ENCODE peak calls at places on chromosome 21, in six cellular contexts. S is brain microvascular endothelial cell, B is Karpas-422, A is left ventricle myocardium inferior, W is H7, D is fibroblast of lung. P is an unnamed sample.
A peak's percentile ranks its signal among the peaks of the same experiment; 100 is the strongest.

GRCh38 chr21:45326834-45327457 is 39.3 kb upstream of the POFUT2 start:
- DNase-seq in S (no peak), B (no peak), A (peak; percentile 3), W (peak; percentile 52), D (no peak), P (no peak)

GRCh38 chr21:27519357-27519756 is 552.5 kb upstream of the ADAMTS5 start:
- DNase-seq in S (peak; percentile 80), B (no peak), A (no peak), W (no peak), D (peak; percentile 91), P (no peak)

GRCh38 chr21:35377505-35378090 is 328.5 kb upstream of the RUNX1 start:
- DNase-seq in S (peak; percentile 35), B (no peak), A (no peak), W (no peak), D (no peak), P (no peak)

GRCh38 chr21:29237110-29238051 is 61.3 kb upstream of the BACH1 start:
- DNase-seq in S (no peak), B (peak; percentile 50), A (peak; percentile 18), W (no peak), D (no peak), P (no peak)

GRCh38 chr21:35256468-35256988 is 207.4 kb upstream of the RUNX1 start:
- DNase-seq in S (peak; percentile 100), B (no peak), A (peak; percentile 81), W (peak; percentile 6), D (peak; percentile 99), P (no peak)

GRCh38 chr21:44506279-44507255 is 33.4 kb downstream of the KRTAP10-1 start:
- DNase-seq in S (no peak), B (no peak), A (no peak), W (peak; percentile 70), D (no peak), P (no peak)

GRCh38 chr21:43262427-43262826 is 93.6 kb downstream of the CRYAA start:
- DNase-seq in S (no peak), B (no peak), A (peak; percentile 4), W (no peak), D (peak; percentile 15), P (no peak)

GRCh38 chr21:45363921-45364463 is 41.0 kb upstream of the COL18A1 start:
- DNase-seq in S (peak; percentile 98), B (no peak), A (peak; percentile 85), W (no peak), D (peak; percentile 100), P (no peak)

GRCh38 chr21:29196021-29196663 is 65.7 kb downstream of the MAP3K7CL start:
- DNase-seq in S (peak; percentile 95), B (peak; percentile 80), A (no peak), W (peak; percentile 40), D (peak; percentile 95), P (peak; percentile 62)

GRCh38 chr21:44724166-44724565 is 12.8 kb upstream of the TSPEAR start:
- DNase-seq in S (no peak), B (no peak), A (no peak), W (no peak), D (no peak), P (no peak)

GRCh38 chr21:43815107-43815742 is 25.8 kb downstream of the RRP1 start:
- DNase-seq in S (no peak), B (peak; percentile 45), A (no peak), W (peak; percentile 99), D (no peak), P (no peak)

GRCh38 chr21:44579833-44580144 is 615 bp downstream of the KRTAP10-5 start:
- DNase-seq in S (no peak), B (no peak), A (no peak), W (no peak), D (no peak), P (no peak)

GRCh38 chr21:44920694-44921604 is at the start of gene ITGB2:
- DNase-seq in S (no peak), B (peak; percentile 97), A (peak; percentile 56), W (no peak), D (no peak), P (peak; percentile 55)

GRCh38 chr21:40683349-40683748 is 163.6 kb downstream of the DSCAM start:
- DNase-seq in S (no peak), B (no peak), A (no peak), W (no peak), D (no peak), P (no peak)

GRCh38 chr21:40841524-40842196 is 5.3 kb downstream of the DSCAM start:
- DNase-seq in S (no peak), B (no peak), A (peak; percentile 33), W (peak; percentile 77), D (no peak), P (no peak)

GRCh38 chr21:31870472-31870871 is 2.3 kb upstream of the HUNK start:
- DNase-seq in S (no peak), B (no peak), A (no peak), W (peak; percentile 48), D (no peak), P (no peak)
- H3K4me3 ChIP-seq in S (no peak overlapping the region), B (no peak overlapping the region), A (no peak overlapping the region), W (no peak overlapping the region), D (no peak overlapping the region), P (no peak overlapping the region)

DNA sequence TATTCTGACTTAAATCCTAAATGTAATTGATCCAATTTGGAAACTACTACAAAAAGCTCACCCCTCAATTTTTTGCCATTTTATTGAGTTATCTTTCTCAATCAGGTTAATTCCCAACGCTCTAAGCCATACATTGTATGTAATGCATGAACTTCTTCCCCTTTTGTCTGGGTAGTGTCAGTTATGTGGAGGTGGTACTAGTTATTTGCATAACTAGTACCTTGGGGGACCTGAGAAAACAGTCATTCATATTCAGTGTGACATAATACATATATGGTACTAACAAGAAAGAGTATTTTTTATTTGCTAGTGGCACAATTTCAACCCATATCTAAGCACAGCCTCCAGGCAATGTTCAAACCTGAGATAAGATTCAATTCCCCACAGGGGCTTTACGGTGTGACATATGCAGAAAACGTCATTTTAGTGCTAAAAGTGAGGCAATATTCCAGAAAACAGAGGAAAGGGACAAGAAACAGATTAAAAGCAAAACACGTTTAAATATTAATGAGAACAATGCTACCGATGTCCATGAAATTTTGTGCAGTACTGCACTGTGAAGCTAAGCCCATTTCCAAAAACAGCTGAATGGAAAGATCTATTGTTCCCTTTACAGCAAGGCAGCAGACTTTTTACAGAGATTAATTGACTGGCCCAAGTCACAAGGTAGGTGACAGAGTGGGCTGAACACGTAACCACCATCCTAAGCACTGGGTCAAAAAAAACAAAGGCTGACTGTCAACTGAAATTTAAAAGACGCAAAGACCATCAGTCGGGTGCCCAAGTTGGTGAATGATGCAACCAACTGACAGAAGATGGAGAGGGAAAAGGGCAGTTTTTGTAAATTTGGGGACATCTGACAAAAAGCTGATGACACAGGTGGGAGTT is 1.4 kb downstream of the HLCS start:
- DNase-seq in S (no peak), B (peak; percentile 72), A (no peak), W (no peak), D (peak; percentile 20), P (no peak)
- H3K4me3 ChIP-seq in S (peak overlapping the region; percentile 67), B (peak overlapping the region; percentile 94), A (peak overlapping the region; percentile 83), W (no peak overlapping the region), D (peak overlapping the region; percentile 65), P (no peak overlapping the region)

GRCh38 chr21:41932576-41933258 is 21.1 kb downstream of the C2CD2 start:
- DNase-seq in S (peak; percentile 65), B (no peak), A (peak; percentile 51), W (no peak), D (peak; percentile 49), P (no peak)
- H3K4me3 ChIP-seq in S (no peak overlapping the region), B (no peak overlapping the region), A (peak overlapping the region; percentile 55), W (no peak overlapping the region), D (no peak overlapping the region), P (no peak overlapping the region)

DNA sequence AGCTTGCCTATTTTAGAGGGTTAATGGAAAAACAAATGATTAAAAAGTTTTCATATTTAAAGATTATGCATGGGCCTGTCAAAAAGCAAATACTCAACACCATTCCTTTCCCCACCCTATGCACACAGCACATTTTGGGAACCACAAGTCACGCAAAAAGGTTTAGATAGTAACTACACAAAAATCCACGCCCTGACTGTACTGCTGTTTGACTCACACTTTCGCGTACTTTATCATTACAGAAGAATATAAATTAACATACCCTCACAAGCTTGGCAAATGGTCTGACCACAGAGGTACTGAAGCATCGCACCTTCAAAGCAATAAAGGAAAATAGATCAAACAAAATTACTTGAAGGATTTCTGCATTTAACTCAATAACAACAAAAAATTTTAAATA is 1.4 kb downstream of the ATP5PO start:
- DNase-seq in S (no peak), B (no peak), A (no peak), W (no peak), D (no peak), P (no peak)
- H3K4me3 ChIP-seq in S (no peak overlapping the region), B (peak overlapping the region; percentile 95), A (peak overlapping the region; percentile 89), W (no peak overlapping the region), D (peak overlapping the region; percentile 91), P (no peak overlapping the region)